ENCODE peak calls at places on chromosomes 1 and 21, in ten cellular contexts. F, O, P, B, X, D, E, S, G and A are unnamed samples.

GRCh38 chr1:193031431-193031830 is 27.7 kb downstream of the UCHL5 start:
- DNase-seq in D (no peak), F (no peak), G (no peak), X (no peak), S (peak; percentile 37), E (no peak), P (no peak), B (peak; percentile 40), O (no peak), A (no peak)

GRCh38 chr21:37149411-37149810 is 76.4 kb downstream of the TTC3 start:
- DNase-seq in G (no peak), S (peak; percentile 39), F (peak; percentile 18), B (peak; percentile 85), P (no peak), D (no peak), X (no peak), O (peak; percentile 71), E (no peak), A (no peak)

GRCh38 chr1:113253187-113253966 is 136.9 kb upstream of the MAGI3 start:
- DNase-seq in F (no peak), B (no peak), X (no peak), P (no peak), D (no peak), O (no peak), S (no peak), E (no peak), G (no peak), A (no peak)

GRCh38 chr1:56836359-56836758 is 17.2 kb upstream of the FYB2 start:
- DNase-seq in D (no peak), P (no peak), S (no peak), G (no peak), E (no peak), F (no peak), B (no peak), O (no peak), X (no peak), A (no peak)

GRCh38 chr1:234998174-234998741 is 130.4 kb downstream of the TOMM20 start:
- DNase-seq in O (no peak), G (no peak), F (no peak), E (no peak), X (peak; percentile 77), P (no peak), D (peak; percentile 99), B (peak; percentile 50), S (peak; percentile 80), A (peak; percentile 92)

GRCh38 chr1:143736562-143736961 is 235.2 kb downstream of the FAM72C start:
- DNase-seq in D (no peak), X (no peak), F (no peak), S (no peak), O (no peak), P (no peak), E (no peak), B (no peak), G (no peak), A (no peak)

GRCh38 chr21:19198801-19199200 is 795.2 kb upstream of the TMPRSS15 start:
- DNase-seq in E (no peak), O (no peak), B (no peak), G (no peak), S (no peak), X (no peak), P (no peak), D (no peak), F (no peak), A (peak; percentile 22)

GRCh38 chr1:14724234-14724633 is 125.7 kb downstream of the KAZN start:
- DNase-seq in E (no peak), O (no peak), P (no peak), D (no peak), F (no peak), S (no peak), G (no peak), X (no peak), B (no peak), A (no peak)

GRCh38 chr1:28926629-28927441 is 12.5 kb downstream of the EPB41 start:
- DNase-seq in B (peak; percentile 16), X (no peak), O (no peak), G (no peak), E (peak; percentile 26), S (no peak), P (no peak), F (no peak), D (no peak), A (no peak)

GRCh38 chr1:226549937-226550670 is 1.5 kb downstream of the STUM start:
- DNase-seq in P (no peak), G (no peak), S (no peak), X (peak; percentile 33), F (no peak), O (no peak), B (no peak), D (peak; percentile 1), E (peak; percentile 71), A (no peak)
- TF ChIP-seq CTCF in P (peak; percentile 21), G (peak; percentile 23), S (peak; percentile 12), X (peak; percentile 6), F (peak; percentile 17), O (peak; percentile 15), B (no peak), D (peak; percentile 21), E (peak; percentile 32), A (peak; percentile 2)

DNA sequence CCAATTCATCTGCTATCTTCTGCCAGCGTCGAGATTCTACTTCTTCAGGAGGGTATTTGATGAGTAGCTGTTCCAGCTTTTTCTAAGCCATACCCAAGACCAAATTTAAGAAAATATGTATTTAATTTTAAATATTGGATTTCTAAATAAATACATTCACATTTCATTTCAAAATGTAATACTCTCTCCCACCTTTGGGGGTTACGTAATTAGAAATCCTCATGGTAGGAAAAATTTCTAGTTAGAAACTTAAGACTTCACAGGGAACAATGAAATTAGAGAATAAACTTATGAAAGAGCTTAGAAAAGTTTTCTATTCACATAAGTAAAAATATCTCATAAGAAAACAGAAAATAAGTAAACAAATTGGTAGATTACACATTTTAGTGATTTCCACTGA is 102.9 kb downstream of the ZZZ3 start:
- DNase-seq in E (no peak), F (no peak), G (no peak), O (no peak), P (no peak), X (no peak), S (no peak), B (no peak), D (no peak), A (no peak)
- TF ChIP-seq CTCF in E (no peak), F (no peak), G (peak; percentile 6), O (no peak), P (no peak), X (no peak), S (no peak), B (peak; percentile 14), D (no peak), A (no peak)

DNA sequence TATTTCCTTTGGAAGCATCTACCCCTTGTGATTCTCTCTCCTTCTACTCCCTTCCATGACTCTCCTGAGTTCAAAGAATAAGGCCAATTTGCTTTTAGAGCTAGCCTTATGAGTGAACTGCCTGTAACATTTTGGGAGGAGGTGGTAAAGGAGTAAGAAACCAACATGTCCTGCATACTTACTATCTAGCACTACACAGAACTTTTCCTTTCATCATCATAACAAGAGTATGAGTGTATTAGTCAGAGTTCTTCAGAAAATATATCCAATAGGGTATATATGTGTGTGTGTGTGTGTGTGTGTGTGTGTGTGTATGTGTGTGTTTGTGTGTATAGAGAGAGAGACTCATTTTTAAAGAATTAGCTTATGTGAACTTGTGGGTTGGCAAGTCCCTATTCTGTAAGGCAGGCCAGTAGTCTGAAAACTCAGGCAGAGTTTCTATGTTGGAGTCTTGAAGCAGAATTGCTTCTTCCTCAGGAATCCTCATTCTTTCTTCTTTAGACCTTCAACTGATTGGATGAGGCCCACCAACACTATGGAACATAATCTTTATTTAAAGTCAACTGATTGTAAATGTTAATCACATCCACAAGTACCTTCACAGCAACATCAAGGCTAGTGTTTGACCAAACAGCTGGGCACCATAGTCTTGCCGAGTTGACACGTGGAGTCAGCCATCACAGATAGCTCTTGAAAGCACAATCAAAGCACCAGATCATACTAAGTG is 121.9 kb downstream of the CYYR1 start:
- DNase-seq in E (no peak), F (no peak), G (no peak), S (no peak), X (no peak), O (no peak), D (no peak), P (no peak), B (peak; percentile 32), A (no peak)
- TF ChIP-seq CTCF in E (no peak), F (no peak), G (no peak), S (no peak), X (no peak), O (no peak), D (no peak), P (no peak), B (no peak), A (no peak)

GRCh38 chr1:37038079-37038702 is 3.9 kb upstream of the GRIK3 start:
- DNase-seq in O (no peak), E (no peak), F (no peak), D (no peak), S (no peak), B (no peak), G (no peak), X (peak; percentile 50), P (peak; percentile 74), A (no peak)
- TF ChIP-seq CTCF in O (no peak), E (peak; percentile 47), F (no peak), D (peak; percentile 15), S (no peak), B (no peak), G (no peak), X (no peak), P (no peak), A (peak; percentile 40)

DNA sequence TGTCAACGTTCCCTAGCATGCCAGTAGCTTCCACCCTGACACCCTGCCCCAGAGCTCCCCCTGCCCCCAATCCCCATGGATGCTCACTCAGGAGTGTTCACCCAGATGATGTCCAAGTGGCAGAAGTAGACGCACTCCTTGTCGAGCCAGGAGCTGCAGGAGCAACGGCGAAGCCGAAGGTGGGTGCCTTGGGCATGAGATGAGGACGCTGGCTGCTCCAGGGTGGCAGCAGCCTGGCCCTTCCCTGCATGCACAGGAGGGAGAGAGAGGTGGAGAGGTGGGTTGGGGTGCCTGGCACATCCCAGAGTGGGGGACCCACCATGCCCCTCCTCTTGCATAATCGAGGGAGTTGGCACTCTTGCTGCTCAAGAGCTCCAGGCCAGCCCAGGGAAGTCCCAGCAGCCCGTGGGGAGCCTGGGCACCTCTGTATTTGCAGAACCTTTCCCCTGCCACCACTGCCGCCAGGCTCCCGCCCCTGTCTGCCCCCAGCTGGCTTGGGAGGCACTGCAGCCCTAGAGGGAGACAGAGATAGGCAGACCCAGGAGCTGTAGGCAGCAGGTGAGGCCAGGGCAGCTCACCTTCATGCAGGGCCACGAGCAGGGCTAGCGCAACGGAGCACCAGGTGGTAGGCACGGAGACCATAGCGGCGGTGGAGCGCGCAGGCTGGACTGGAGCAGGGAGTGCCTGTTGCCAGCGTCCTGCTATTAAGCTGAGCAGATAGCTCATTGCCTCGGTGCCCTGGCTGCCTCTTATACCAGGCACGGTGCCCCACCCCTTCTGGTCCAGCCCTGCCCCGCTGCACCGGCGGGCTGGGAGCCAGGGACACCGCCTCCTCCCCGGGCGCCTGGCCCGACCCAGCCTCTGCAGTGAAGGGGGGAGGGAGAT is at the start of gene EDN2:
- DNase-seq in P (peak; percentile 54), D (no peak), O (no peak), S (no peak), F (no peak), G (peak; percentile 89), E (no peak), X (peak; percentile 74), B (no peak), A (no peak)
- TF ChIP-seq CTCF in P (peak; percentile 25), D (peak; percentile 44), O (no peak), S (peak; percentile 44), F (no peak), G (no peak), E (peak; percentile 68), X (no peak), B (peak; percentile 5), A (peak; percentile 43)